ENCODE peak calls at places on chromosomes 5 and 9, in ten cellular contexts. Z, K, Q, W, V, I, F, N, T and L are unnamed samples.

GRCh38 chr9:114155967-114156294 is 594 bp downstream of the COL27A1 start:
- DNase-seq in K (no peak), Z (no peak), Q (peak; percentile 74), I (no peak), V (no peak), W (no peak), T (no peak), F (no peak), N (no peak), L (peak; percentile 28)

GRCh38 chr5:109533847-109534272 is 124.1 kb upstream of the PJA2 start:
- DNase-seq in V (no peak), T (no peak), F (no peak), Z (peak; percentile 17), I (no peak), W (peak; percentile 23), N (no peak), K (no peak), Q (peak; percentile 8), L (no peak)

GRCh38 chr9:105243015-105243686 is 1.3 kb upstream of the SLC44A1 start:
- DNase-seq in F (no peak), Z (peak; percentile 44), K (no peak), N (peak; percentile 60), W (no peak), V (peak; percentile 49), I (no peak), T (no peak), Q (peak; percentile 8), L (no peak)

GRCh38 chr5:76556511-76557221 is 66.5 kb downstream of the F2RL2 start:
- DNase-seq in F (no peak), T (no peak), V (no peak), Q (no peak), N (no peak), W (no peak), K (no peak), Z (no peak), I (no peak), L (peak; percentile 21)

GRCh38 chr9:113631811-113632665 is 168.5 kb downstream of the RGS3 start:
- DNase-seq in K (no peak), W (no peak), N (no peak), Q (no peak), F (no peak), T (no peak), V (no peak), Z (no peak), I (no peak), L (no peak)

GRCh38 chr5:122183098-122183794 is 53.9 kb downstream of the ZNF474 start:
- DNase-seq in T (peak; percentile 56), Z (peak; percentile 98), K (peak; percentile 73), V (peak; percentile 76), Q (no peak), N (peak; percentile 89), F (no peak), W (no peak), I (peak; percentile 80), L (peak; percentile 94)

GRCh38 chr9:113572076-113572861 is 108.7 kb downstream of the RGS3 start:
- DNase-seq in F (no peak), V (no peak), Z (no peak), Q (no peak), I (no peak), N (no peak), K (no peak), T (no peak), W (no peak), L (no peak)

GRCh38 chr9:82961504-82962125 is 101.3 kb downstream of the RASEF start:
- DNase-seq in W (peak; percentile 90), T (peak; percentile 59), N (peak; percentile 74), V (peak; percentile 70), I (peak; percentile 79), Z (peak; percentile 68), F (peak; percentile 13), K (peak; percentile 31), Q (peak; percentile 74), L (peak; percentile 85)

DNA sequence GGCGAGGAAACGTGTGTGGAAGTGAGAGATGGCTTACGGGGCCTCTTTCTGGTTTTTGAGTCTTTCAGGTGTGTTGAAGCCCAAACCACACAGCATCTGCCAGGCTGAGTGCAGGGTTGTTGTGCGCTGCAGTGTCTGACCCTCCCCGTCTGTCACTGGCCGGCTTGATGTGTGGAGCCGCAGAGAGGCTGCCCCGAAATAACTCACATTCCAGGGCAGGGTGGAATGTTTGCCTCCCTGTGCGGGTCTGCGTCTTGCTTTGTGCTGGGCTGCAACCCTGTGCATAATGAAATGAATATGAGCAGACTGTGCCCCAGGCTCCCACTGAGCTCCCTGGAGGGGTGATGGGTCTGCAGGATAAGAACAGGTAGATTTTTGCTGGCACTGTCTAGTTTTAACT is 9.9 kb upstream of the PLEKHG4B start:
- DNase-seq in N (peak; percentile 45), Q (no peak), W (no peak), T (no peak), Z (no peak), K (no peak), F (no peak), I (no peak), V (peak; percentile 17), L (no peak)
- H3K4me3 ChIP-seq in N (no peak overlapping the region), Q (no peak overlapping the region), W (no peak overlapping the region), T (no peak overlapping the region), Z (no peak overlapping the region), K (no peak overlapping the region), F (no peak overlapping the region), I (no peak overlapping the region), V (no peak overlapping the region), L (no peak overlapping the region)

DNA sequence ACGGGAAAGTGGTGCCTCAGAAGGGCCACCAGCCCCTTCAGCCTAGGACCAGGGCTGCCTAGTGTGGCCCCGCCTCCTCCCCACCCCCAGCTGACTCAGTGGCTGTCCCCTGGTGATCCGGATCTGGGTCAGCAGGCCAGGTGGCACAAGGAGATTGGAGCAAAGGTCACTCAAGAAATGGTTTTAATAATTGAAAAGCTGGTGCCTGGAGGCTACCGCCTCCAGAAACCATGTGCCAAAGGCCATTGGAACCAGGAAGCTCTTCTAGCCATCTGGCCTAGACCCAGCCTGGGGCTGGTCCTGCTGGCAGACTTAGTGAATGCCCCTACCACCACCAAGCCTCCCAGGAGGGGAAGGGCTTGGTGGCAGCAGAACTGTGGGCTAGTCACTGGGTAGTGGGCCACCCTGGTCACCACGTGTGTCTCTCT is 1.5 kb downstream of the ST6GALNAC4 start:
- DNase-seq in N (no peak), K (no peak), F (no peak), Z (no peak), V (no peak), T (no peak), W (no peak), I (no peak), Q (peak; percentile 39), L (no peak)
- H3K4me3 ChIP-seq in N (no peak overlapping the region), K (peak overlapping the region; percentile 73), F (peak overlapping the region; percentile 19), Z (no peak overlapping the region), V (no peak overlapping the region), T (peak overlapping the region; percentile 78), W (no peak overlapping the region), I (no peak overlapping the region), Q (no peak overlapping the region), L (no peak overlapping the region)

GRCh38 chr5:73865315-73865714 is 239.3 kb downstream of the ARHGEF28 start:
- DNase-seq in T (no peak), Z (no peak), F (no peak), K (no peak), Q (no peak), V (no peak), I (no peak), N (no peak), W (no peak), L (no peak)

GRCh38 chr5:73862796-73863195 is 236.8 kb downstream of the ARHGEF28 start:
- DNase-seq in N (no peak), T (no peak), V (no peak), W (no peak), I (no peak), Z (no peak), Q (no peak), K (no peak), F (no peak), L (no peak)

GRCh38 chr5:73863911-73864310 is 237.9 kb downstream of the ARHGEF28 start:
- DNase-seq in V (no peak), K (no peak), W (no peak), T (no peak), Z (no peak), N (no peak), Q (no peak), F (no peak), I (no peak), L (no peak)

DNA sequence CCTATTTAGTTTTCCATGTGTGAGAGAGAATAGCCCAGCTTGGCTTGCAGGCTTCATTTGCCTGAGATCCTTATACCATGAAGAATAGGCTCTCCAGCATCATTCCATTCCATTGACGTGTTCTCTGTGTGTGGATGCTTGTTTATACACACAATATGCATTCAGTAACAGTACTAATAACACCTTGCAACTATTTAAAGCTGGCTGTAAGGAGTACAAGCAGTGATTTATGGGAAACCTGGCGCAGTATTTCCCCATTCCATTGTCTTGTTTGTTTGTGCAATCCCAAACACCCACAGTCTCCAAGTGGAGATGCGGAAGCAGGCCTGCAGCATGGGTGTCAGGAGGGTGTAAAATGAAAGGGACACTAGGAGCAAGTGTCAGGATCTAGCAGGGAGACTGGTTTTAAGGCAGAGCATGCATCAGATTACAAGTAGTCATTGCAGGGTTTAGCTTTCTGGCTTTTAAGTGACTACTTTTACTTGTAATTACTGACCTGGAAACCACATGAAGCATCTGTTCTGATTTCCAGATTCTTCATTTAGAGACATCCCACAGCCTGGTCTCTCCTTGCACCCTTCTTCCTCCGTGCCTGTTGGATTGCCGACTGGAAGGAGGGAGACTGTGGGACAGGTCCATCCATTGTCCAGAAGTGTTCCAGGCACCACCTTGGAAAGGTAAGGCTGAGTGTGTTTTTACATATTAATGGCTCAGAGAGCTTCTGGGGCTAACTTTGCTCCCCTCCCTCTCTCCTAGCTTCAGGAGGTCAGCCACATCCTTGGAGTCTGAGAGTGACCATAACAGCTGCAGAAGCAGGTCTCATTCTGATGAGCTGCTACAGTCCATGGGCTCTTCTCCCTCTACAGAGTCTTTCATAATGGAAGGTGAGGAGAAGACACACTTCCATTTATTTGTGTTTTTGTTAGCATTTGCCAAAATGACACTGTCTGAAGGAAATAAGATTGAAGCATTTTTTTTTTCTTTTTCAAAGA is 241.6 kb downstream of the ARHGEF28 start:
- DNase-seq in W (no peak), N (peak; percentile 25), Z (no peak), I (peak; percentile 39), K (no peak), V (peak; percentile 68), F (no peak), Q (no peak), T (no peak), L (peak; percentile 42)
- H3K4me3 ChIP-seq in W (no peak overlapping the region), N (no peak overlapping the region), Z (no peak overlapping the region), I (no peak overlapping the region), K (no peak overlapping the region), V (no peak overlapping the region), F (no peak overlapping the region), Q (no peak overlapping the region), T (no peak overlapping the region), L (no peak overlapping the region)

GRCh38 chr9:130837002-130837511 is 2.0 kb downstream of the ABL1 start:
- DNase-seq in V (peak; percentile 67), K (no peak), I (peak; percentile 62), N (peak; percentile 56), Z (peak; percentile 28), Q (peak; percentile 38), T (no peak), F (no peak), W (no peak), L (no peak)

GRCh38 chr9:130837644-130838043 is 2.6 kb downstream of the ABL1 start:
- DNase-seq in Q (no peak), K (no peak), W (no peak), F (no peak), I (no peak), Z (no peak), N (no peak), T (no peak), V (no peak), L (no peak)

GRCh38 chr9:130834371-130835311 is at the start of gene ABL1:
- DNase-seq in K (peak; percentile 76), F (peak; percentile 52), I (peak; percentile 86), Q (peak; percentile 93), T (peak; percentile 67), N (peak; percentile 85), Z (peak; percentile 93), W (peak; percentile 89), V (peak; percentile 85), L (peak; percentile 90)

GRCh38 chr9:130833324-130833990 is 1.6 kb upstream of the ABL1 start:
- DNase-seq in F (no peak), T (no peak), Q (peak; percentile 78), Z (no peak), W (peak; percentile 67), N (peak; percentile 78), I (peak; percentile 56), K (no peak), V (peak; percentile 78), L (no peak)

GRCh38 chr9:130835441-130836298 is 616 bp downstream of the ABL1 start:
- DNase-seq in F (no peak), Q (peak; percentile 78), N (peak; percentile 58), W (peak; percentile 69), T (no peak), K (peak; percentile 48), I (peak; percentile 62), V (peak; percentile 61), Z (peak; percentile 34), L (peak; percentile 49)
- H3K4me3 ChIP-seq in F (peak overlapping the region; percentile 58), Q (peak overlapping the region; percentile 77), N (peak overlapping the region; percentile 79), W (peak overlapping the region; percentile 72), T (peak overlapping the region; percentile 94), K (peak overlapping the region; percentile 83), I (peak overlapping the region; percentile 99), V (peak overlapping the region; percentile 75), Z (peak overlapping the region; percentile 67), L (peak overlapping the region; percentile 59)